ENCODE peak calls at places on chromosomes 2 and 18, in seven cellular contexts. F is GM12892, A is SK-N-SH, S is K562, L is HepG2, H is GM12891, P is GM12878. N is an unnamed sample.
A peak's percentile ranks its signal among the peaks of the same experiment; 100 is the strongest.

GRCh38 chr2:15890936-15891905 is 49.1 kb upstream of the MYCN start:
- DNase-seq in F (no peak), A (peak; percentile 62), S (no peak), L (peak; percentile 38), H (no peak), P (no peak), N (no peak)

GRCh38 chr2:195312662-195313061 is 344.4 kb upstream of the SLC39A10 start:
- DNase-seq in F (no peak), A (no peak), S (no peak), L (no peak), H (no peak), P (no peak), N (no peak)

GRCh38 chr2:98445167-98445522 is 487 bp downstream of the INPP4A start:
- DNase-seq in F (no peak), A (no peak), S (no peak), L (no peak), H (no peak), P (no peak), N (no peak)

GRCh38 chr2:100292022-100292580 is 30.2 kb downstream of the LONRF2 start:
- DNase-seq in F (no peak), A (peak; percentile 56), S (peak; percentile 87), L (peak; percentile 14), H (no peak), P (no peak), N (no peak)

GRCh38 chr2:212931271-212931670 is 220.1 kb downstream of the IKZF2 start:
- DNase-seq in F (no peak), A (no peak), S (no peak), L (no peak), H (no peak), P (no peak), N (no peak)

GRCh38 chr2:238165288-238165921 is 6.6 kb downstream of the ERFE start:
- DNase-seq in F (no peak), A (peak; percentile 16), S (no peak), L (no peak), H (peak; percentile 11), P (no peak), N (no peak)

GRCh38 chr2:44655401-44655864 is 286.1 kb upstream of the SIX3 start:
- DNase-seq in F (no peak), A (peak; percentile 32), S (no peak), L (no peak), H (no peak), P (no peak), N (no peak)

GRCh38 chr18:5868218-5868904 is 27.0 kb downstream of the TMEM200C start:
- DNase-seq in F (peak; percentile 11), A (peak; percentile 38), S (peak; percentile 48), L (peak; percentile 83), H (peak; percentile 17), P (peak; percentile 16), N (peak; percentile 76)

GRCh38 chr2:216603010-216603883 is 30.0 kb upstream of the IGFBP2 start:
- DNase-seq in F (no peak), A (no peak), S (no peak), L (no peak), H (no peak), P (no peak), N (no peak)

GRCh38 chr18:47265197-47265596 is 13.7 kb upstream of the SKOR2 start:
- DNase-seq in F (no peak), A (no peak), S (no peak), L (no peak), H (no peak), P (no peak), N (no peak)

GRCh38 chr2:7595181-7595580 is 678.0 kb downstream of the RNF144A start:
- DNase-seq in F (no peak), A (no peak), S (no peak), L (no peak), H (no peak), P (no peak), N (no peak)
- TF ChIP-seq TAF1 in F (no peak), A (no peak), S (no peak), L (no peak), H (no peak), P (no peak), N (no peak)

GRCh38 chr2:9789371-9789770 is 53.9 kb upstream of the TAF1B start:
- DNase-seq in F (no peak), A (no peak), S (no peak), L (no peak), H (no peak), P (no peak), N (no peak)
- TF ChIP-seq TAF1 in F (no peak), A (no peak), S (no peak), L (no peak), H (no peak), P (no peak), N (no peak)

DNA sequence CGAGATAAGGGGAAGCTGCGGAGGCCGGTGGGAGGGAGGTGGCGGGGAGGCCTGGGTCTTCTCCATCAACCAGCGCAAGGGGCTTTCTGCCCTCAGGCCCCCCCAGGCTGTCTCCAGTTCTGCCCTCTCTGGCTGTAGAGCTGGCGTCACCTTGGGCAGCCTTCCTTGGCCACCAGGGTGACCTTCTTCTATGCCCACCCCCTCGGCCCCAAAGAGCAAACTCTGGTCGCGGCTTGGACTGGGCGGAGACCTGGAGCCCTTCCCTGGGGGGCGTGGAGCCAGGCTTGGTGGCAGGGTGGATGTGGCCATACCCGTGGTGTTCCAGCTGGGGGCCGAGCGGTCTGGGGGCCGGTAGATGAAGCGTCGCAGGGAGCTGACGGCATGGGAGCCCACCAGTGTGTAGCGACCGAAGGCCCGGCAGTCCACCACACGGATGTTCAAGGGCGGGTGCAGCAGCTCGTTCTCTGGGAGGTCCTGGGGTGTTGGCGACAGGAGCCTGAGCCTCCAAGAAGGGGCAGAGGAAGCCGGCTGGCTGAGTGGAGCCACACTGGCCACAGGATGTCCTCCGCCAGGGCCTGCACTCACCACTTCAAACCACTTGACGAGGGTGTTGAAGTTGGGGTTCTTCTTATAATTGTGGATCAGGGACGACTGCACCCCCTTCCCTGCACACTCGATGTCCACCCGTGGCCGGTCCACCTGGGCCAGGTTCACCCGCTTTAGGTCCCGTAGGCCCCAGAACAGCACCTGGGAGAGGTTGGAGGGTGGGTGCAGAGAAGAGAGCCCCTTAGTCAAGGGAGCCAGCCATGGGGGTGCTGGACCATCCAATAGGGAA is 4.9 kb downstream of the OTOF start:
- DNase-seq in F (no peak), A (no peak), S (no peak), L (no peak), H (no peak), P (no peak), N (no peak)
- TF ChIP-seq TAF1 in F (no peak), A (no peak), S (no peak), L (no peak), H (no peak), P (no peak), N (no peak)

GRCh38 chr2:159807183-159808037 is 9.4 kb upstream of the CD302 start:
- DNase-seq in F (no peak), A (peak; percentile 69), S (peak; percentile 70), L (peak; percentile 76), H (no peak), P (no peak), N (no peak)
- TF ChIP-seq TAF1 in F (no peak), A (no peak), S (no peak), L (no peak), H (no peak), P (no peak), N (no peak)

GRCh38 chr2:239811806-239812560 is 213.2 kb downstream of the NDUFA10 start:
- DNase-seq in F (no peak), A (no peak), S (no peak), L (no peak), H (no peak), P (no peak), N (no peak)

GRCh38 chr2:239814136-239814916 is 210.8 kb downstream of the NDUFA10 start:
- DNase-seq in F (no peak), A (no peak), S (peak; percentile 10), L (no peak), H (no peak), P (no peak), N (no peak)

GRCh38 chr2:239809391-239809790 is 215.8 kb downstream of the NDUFA10 start:
- DNase-seq in F (no peak), A (no peak), S (no peak), L (no peak), H (no peak), P (no peak), N (no peak)

GRCh38 chr2:239813261-239814135 is 211.6 kb downstream of the NDUFA10 start:
- DNase-seq in F (no peak), A (no peak), S (no peak), L (no peak), H (no peak), P (no peak), N (no peak)

GRCh38 chr2:239811001-239811798 is 213.9 kb downstream of the NDUFA10 start:
- DNase-seq in F (no peak), A (no peak), S (no peak), L (no peak), H (no peak), P (no peak), N (no peak)
- TF ChIP-seq TAF1 in F (no peak), A (no peak), S (no peak), L (no peak), H (no peak), P (no peak), N (no peak)

GRCh38 chr2:21217421-21217820 is 93.7 kb downstream of the TDRD15 start:
- DNase-seq in F (no peak), A (no peak), S (no peak), L (no peak), H (no peak), P (no peak), N (no peak)

GRCh38 chr2:21220930-21221329 is 97.2 kb downstream of the TDRD15 start:
- DNase-seq in F (no peak), A (no peak), S (no peak), L (no peak), H (no peak), P (no peak), N (no peak)
- TF ChIP-seq TAF1 in F (no peak), A (no peak), S (no peak), L (no peak), H (no peak), P (no peak), N (no peak)